ENCODE peak calls at places on chromosomes 6 and 20, in five cellular contexts. One of them, this sample, is unnamed.

GRCh38 chr20:822651-823325 is 10.7 kb upstream of the FAM110A start:
- DNase-seq in tibial nerve: no peak
- DNase-seq in MG63: no peak
- DNase-seq in HFFc6: no peak
- DNase-seq in iPS-NIHi11: no peak
- DNase-seq in this sample: no peak

GRCh38 chr20:14951707-14952106 is 614.3 kb upstream of the FLRT3 start:
- DNase-seq in MG63: no peak
- DNase-seq in HFFc6: no peak
- DNase-seq in tibial nerve: no peak
- DNase-seq in iPS-NIHi11: no peak
- DNase-seq in this sample: peak

GRCh38 chr6:41706876-41707564 is 28.4 kb downstream of the TFEB start:
- DNase-seq in MG63: peak
- DNase-seq in HFFc6: peak
- DNase-seq in iPS-NIHi11: no peak
- DNase-seq in tibial nerve: no peak
- DNase-seq in this sample: peak

GRCh38 chr6:136317023-136317649 is 27.5 kb upstream of the BCLAF1 start:
- DNase-seq in HFFc6: peak
- DNase-seq in tibial nerve: no peak
- DNase-seq in iPS-NIHi11: peak
- DNase-seq in MG63: peak
- DNase-seq in this sample: peak

GRCh38 chr6:48597951-48598350 is 487.0 kb upstream of the PTCHD4 start:
- DNase-seq in HFFc6: no peak
- DNase-seq in MG63: no peak
- DNase-seq in iPS-NIHi11: no peak
- DNase-seq in tibial nerve: no peak
- DNase-seq in this sample: peak

GRCh38 chr6:128290221-128290620 is 230.2 kb downstream of the PTPRK start:
- DNase-seq in HFFc6: no peak
- DNase-seq in tibial nerve: no peak
- DNase-seq in iPS-NIHi11: no peak
- DNase-seq in MG63: no peak
- DNase-seq in this sample: no peak

GRCh38 chr6:169070506-169071176 is 183.0 kb downstream of the THBS2 start:
- DNase-seq in tibial nerve: peak
- DNase-seq in MG63: peak
- DNase-seq in HFFc6: peak
- DNase-seq in iPS-NIHi11: no peak
- DNase-seq in this sample: peak

GRCh38 chr6:147065786-147066185 is 138.4 kb upstream of the STXBP5 start:
- DNase-seq in HFFc6: no peak
- DNase-seq in tibial nerve: no peak
- DNase-seq in iPS-NIHi11: no peak
- DNase-seq in MG63: no peak
- DNase-seq in this sample: no peak

GRCh38 chr20:41782255-41782654 is 164.1 kb upstream of the CHD6 start:
- DNase-seq in tibial nerve: no peak
- DNase-seq in iPS-NIHi11: no peak
- DNase-seq in MG63: no peak
- DNase-seq in HFFc6: no peak
- DNase-seq in this sample: no peak

GRCh38 chr6:168451805-168452204 is 10.8 kb downstream of the SMOC2 start:
- DNase-seq in tibial nerve: no peak
- DNase-seq in HFFc6: no peak
- DNase-seq in MG63: no peak
- DNase-seq in iPS-NIHi11: peak
- DNase-seq in this sample: no peak

GRCh38 chr6:160263214-160263939 is 4.8 kb upstream of the SLC22A2 start:
- DNase-seq in HFFc6: no peak
- DNase-seq in iPS-NIHi11: no peak
- DNase-seq in MG63: no peak
- DNase-seq in tibial nerve: no peak
- DNase-seq in this sample: no peak

GRCh38 chr6:104689551-104690205 is 170.0 kb downstream of the HACE1 start:
- DNase-seq in HFFc6: peak
- DNase-seq in iPS-NIHi11: peak
- DNase-seq in tibial nerve: no peak
- DNase-seq in MG63: peak
- DNase-seq in this sample: no peak

GRCh38 chr6:127459231-127459641 is at the start of gene KIAA0408:
- DNase-seq in tibial nerve: peak
- DNase-seq in iPS-NIHi11: peak
- DNase-seq in HFFc6: peak
- DNase-seq in MG63: peak
- DNase-seq in this sample: no peak

GRCh38 chr20:22523499-22524392 is 60.6 kb downstream of the FOXA2 start:
- DNase-seq in tibial nerve: no peak
- DNase-seq in HFFc6: no peak
- DNase-seq in MG63: no peak
- DNase-seq in iPS-NIHi11: no peak
- DNase-seq in this sample: no peak

GRCh38 chr20:35181731-35182130 is 9.9 kb downstream of the PROCR start:
- DNase-seq in HFFc6: peak
- DNase-seq in iPS-NIHi11: no peak
- DNase-seq in MG63: no peak
- DNase-seq in tibial nerve: no peak
- DNase-seq in this sample: no peak

GRCh38 chr6:43669922-43670622 is 17.5 kb downstream of the MRPS18A start:
- DNase-seq in MG63: no peak
- DNase-seq in iPS-NIHi11: peak
- DNase-seq in HFFc6: no peak
- DNase-seq in tibial nerve: no peak
- DNase-seq in this sample: peak

GRCh38 chr6:90175627-90176538 is 120.8 kb downstream of the BACH2 start:
- DNase-seq in MG63: no peak
- DNase-seq in iPS-NIHi11: no peak
- DNase-seq in HFFc6: no peak
- DNase-seq in tibial nerve: no peak
- DNase-seq in this sample: no peak

GRCh38 chr6:112501705-112502104 is 154.6 kb downstream of the RFPL4B start:
- DNase-seq in HFFc6: no peak
- DNase-seq in MG63: no peak
- DNase-seq in iPS-NIHi11: peak
- DNase-seq in tibial nerve: no peak
- DNase-seq in this sample: no peak

GRCh38 chr6:2209226-2209809 is 36.1 kb downstream of the GMDS start:
- DNase-seq in iPS-NIHi11: peak
- DNase-seq in HFFc6: no peak
- DNase-seq in MG63: peak
- DNase-seq in tibial nerve: no peak
- DNase-seq in this sample: peak

GRCh38 chr6:42251500-42251899 is 33.8 kb upstream of the MRPS10 start:
- DNase-seq in MG63: no peak
- DNase-seq in tibial nerve: no peak
- DNase-seq in iPS-NIHi11: no peak
- DNase-seq in HFFc6: peak
- DNase-seq in this sample: no peak

GRCh38 chr6:17107768-17108325 is 6.0 kb downstream of the STMND1 start:
- DNase-seq in MG63: no peak
- DNase-seq in tibial nerve: no peak
- DNase-seq in iPS-NIHi11: no peak
- DNase-seq in HFFc6: no peak
- DNase-seq in this sample: no peak

GRCh38 chr6:29919506-29919905 is 22.8 kb upstream of the HLA-A start:
- DNase-seq in iPS-NIHi11: no peak
- DNase-seq in HFFc6: no peak
- DNase-seq in MG63: no peak
- DNase-seq in tibial nerve: no peak
- DNase-seq in this sample: no peak

GRCh38 chr6:144969873-144970272 is 684.7 kb downstream of the UTRN start:
- DNase-seq in HFFc6: no peak
- DNase-seq in MG63: no peak
- DNase-seq in tibial nerve: no peak
- DNase-seq in iPS-NIHi11: no peak
- DNase-seq in this sample: no peak

GRCh38 chr20:57399587-57400261 is 8.5 kb downstream of the RBM38 start:
- DNase-seq in tibial nerve: no peak
- DNase-seq in iPS-NIHi11: no peak
- DNase-seq in HFFc6: no peak
- DNase-seq in MG63: no peak
- DNase-seq in this sample: no peak

GRCh38 chr6:105492706-105493673 is 90.1 kb upstream of the PREP start:
- DNase-seq in MG63: no peak
- DNase-seq in tibial nerve: no peak
- DNase-seq in HFFc6: no peak
- DNase-seq in iPS-NIHi11: no peak
- DNase-seq in this sample: peak

GRCh38 chr20:61679473-61679872 is 386.2 kb downstream of the TAF4 start:
- DNase-seq in iPS-NIHi11: no peak
- DNase-seq in HFFc6: no peak
- DNase-seq in MG63: no peak
- DNase-seq in tibial nerve: no peak
- DNase-seq in this sample: no peak

GRCh38 chr6:16056263-16056870 is 72.5 kb upstream of the MYLIP start:
- DNase-seq in tibial nerve: no peak
- DNase-seq in HFFc6: no peak
- DNase-seq in MG63: no peak
- DNase-seq in iPS-NIHi11: no peak
- DNase-seq in this sample: no peak